ENCODE peak calls at places on chromosomes 16 and 17, in seven cellular contexts. One of them, this sample, is unnamed.

GRCh38 chr16:660459-661183 is 7.3 kb upstream of the RHOT2 start:
- DNase-seq in NCI-H1105: no peak
- DNase-seq in putamen: peak
- DNase-seq in LHCN-M2: peak
- DNase-seq in pons: peak
- DNase-seq in stimulated activated CD8-positive, alpha-beta memory T cell treated with anti-CD3 and anti-CD28 coated beads, Interleukin-12 subunit alpha, Interleukin-12 subunit beta, amount 100 ng/mL, for 4 hours: no peak
- DNase-seq in D341Med: peak
- DNase-seq in this sample: peak

GRCh38 chr17:72935984-72936383 is 156.5 kb downstream of the SLC39A11 start:
- DNase-seq in NCI-H1105: no peak
- DNase-seq in putamen: no peak
- DNase-seq in LHCN-M2: no peak
- DNase-seq in pons: no peak
- DNase-seq in stimulated activated CD8-positive, alpha-beta memory T cell treated with anti-CD3 and anti-CD28 coated beads, Interleukin-12 subunit alpha, Interleukin-12 subunit beta, amount 100 ng/mL, for 4 hours: no peak
- DNase-seq in D341Med: no peak
- DNase-seq in this sample: no peak

GRCh38 chr16:15900357-15900756 is 12.0 kb upstream of the CEP20 start:
- DNase-seq in NCI-H1105: no peak
- DNase-seq in putamen: no peak
- DNase-seq in LHCN-M2: no peak
- DNase-seq in pons: no peak
- DNase-seq in stimulated activated CD8-positive, alpha-beta memory T cell treated with anti-CD3 and anti-CD28 coated beads, Interleukin-12 subunit alpha, Interleukin-12 subunit beta, amount 100 ng/mL, for 4 hours: no peak
- DNase-seq in D341Med: no peak
- DNase-seq in this sample: no peak

GRCh38 chr16:57106767-57107166 is 14.4 kb downstream of the CPNE2 start:
- DNase-seq in NCI-H1105: no peak
- DNase-seq in putamen: no peak
- DNase-seq in LHCN-M2: no peak
- DNase-seq in pons: no peak
- DNase-seq in stimulated activated CD8-positive, alpha-beta memory T cell treated with anti-CD3 and anti-CD28 coated beads, Interleukin-12 subunit alpha, Interleukin-12 subunit beta, amount 100 ng/mL, for 4 hours: no peak
- DNase-seq in D341Med: no peak
- DNase-seq in this sample: no peak

GRCh38 chr17:44216674-44217073 is 2.8 kb downstream of the UBTF start:
- DNase-seq in NCI-H1105: no peak
- DNase-seq in putamen: no peak
- DNase-seq in LHCN-M2: no peak
- DNase-seq in pons: no peak
- DNase-seq in stimulated activated CD8-positive, alpha-beta memory T cell treated with anti-CD3 and anti-CD28 coated beads, Interleukin-12 subunit alpha, Interleukin-12 subunit beta, amount 100 ng/mL, for 4 hours: no peak
- DNase-seq in D341Med: no peak
- DNase-seq in this sample: no peak

GRCh38 chr16:75566889-75567255 is 693 bp downstream of the GABARAPL2 start:
- DNase-seq in NCI-H1105: no peak
- DNase-seq in putamen: no peak
- DNase-seq in LHCN-M2: no peak
- DNase-seq in pons: no peak
- DNase-seq in stimulated activated CD8-positive, alpha-beta memory T cell treated with anti-CD3 and anti-CD28 coated beads, Interleukin-12 subunit alpha, Interleukin-12 subunit beta, amount 100 ng/mL, for 4 hours: no peak
- DNase-seq in D341Med: no peak
- DNase-seq in this sample: no peak

GRCh38 chr17:50344712-50345380 is 1.1 kb upstream of the XYLT2 start:
- DNase-seq in NCI-H1105: no peak
- DNase-seq in putamen: no peak
- DNase-seq in LHCN-M2: no peak
- DNase-seq in pons: no peak
- DNase-seq in stimulated activated CD8-positive, alpha-beta memory T cell treated with anti-CD3 and anti-CD28 coated beads, Interleukin-12 subunit alpha, Interleukin-12 subunit beta, amount 100 ng/mL, for 4 hours: no peak
- DNase-seq in D341Med: peak
- DNase-seq in this sample: peak

GRCh38 chr16:21663889-21664647 is at the start of gene OTOA:
- DNase-seq in NCI-H1105: no peak
- DNase-seq in putamen: no peak
- DNase-seq in LHCN-M2: no peak
- DNase-seq in pons: no peak
- DNase-seq in stimulated activated CD8-positive, alpha-beta memory T cell treated with anti-CD3 and anti-CD28 coated beads, Interleukin-12 subunit alpha, Interleukin-12 subunit beta, amount 100 ng/mL, for 4 hours: peak
- DNase-seq in D341Med: peak
- DNase-seq in this sample: peak

GRCh38 chr17:74605361-74605760 is 13.3 kb upstream of the CD300LD start:
- DNase-seq in NCI-H1105: no peak
- DNase-seq in putamen: no peak
- DNase-seq in LHCN-M2: peak
- DNase-seq in pons: no peak
- DNase-seq in stimulated activated CD8-positive, alpha-beta memory T cell treated with anti-CD3 and anti-CD28 coated beads, Interleukin-12 subunit alpha, Interleukin-12 subunit beta, amount 100 ng/mL, for 4 hours: no peak
- DNase-seq in D341Med: no peak
- DNase-seq in this sample: no peak

GRCh38 chr16:17334096-17334495 is 136.7 kb downstream of the XYLT1 start:
- DNase-seq in NCI-H1105: no peak
- DNase-seq in putamen: no peak
- DNase-seq in LHCN-M2: peak
- DNase-seq in pons: no peak
- DNase-seq in stimulated activated CD8-positive, alpha-beta memory T cell treated with anti-CD3 and anti-CD28 coated beads, Interleukin-12 subunit alpha, Interleukin-12 subunit beta, amount 100 ng/mL, for 4 hours: no peak
- DNase-seq in D341Med: no peak
- DNase-seq in this sample: no peak

GRCh38 chr17:74536890-74537289 is 5.6 kb upstream of the CD300LB start:
- DNase-seq in NCI-H1105: no peak
- DNase-seq in putamen: no peak
- DNase-seq in LHCN-M2: no peak
- DNase-seq in pons: no peak
- DNase-seq in stimulated activated CD8-positive, alpha-beta memory T cell treated with anti-CD3 and anti-CD28 coated beads, Interleukin-12 subunit alpha, Interleukin-12 subunit beta, amount 100 ng/mL, for 4 hours: no peak
- DNase-seq in D341Med: no peak
- DNase-seq in this sample: no peak

GRCh38 chr17:76826290-76827138 is 41.7 kb upstream of the MGAT5B start:
- DNase-seq in NCI-H1105: no peak
- DNase-seq in putamen: no peak
- DNase-seq in LHCN-M2: no peak
- DNase-seq in pons: no peak
- DNase-seq in stimulated activated CD8-positive, alpha-beta memory T cell treated with anti-CD3 and anti-CD28 coated beads, Interleukin-12 subunit alpha, Interleukin-12 subunit beta, amount 100 ng/mL, for 4 hours: no peak
- DNase-seq in D341Med: no peak
- DNase-seq in this sample: no peak

GRCh38 chr16:49277766-49278566 is 3.7 kb downstream of the CBLN1 start:
- DNase-seq in NCI-H1105: no peak
- DNase-seq in putamen: no peak
- DNase-seq in LHCN-M2: no peak
- DNase-seq in pons: no peak
- DNase-seq in stimulated activated CD8-positive, alpha-beta memory T cell treated with anti-CD3 and anti-CD28 coated beads, Interleukin-12 subunit alpha, Interleukin-12 subunit beta, amount 100 ng/mL, for 4 hours: no peak
- DNase-seq in D341Med: no peak
- DNase-seq in this sample: no peak

GRCh38 chr16:57689772-57690558 is 4.6 kb upstream of the DRC7 start:
- DNase-seq in NCI-H1105: no peak
- DNase-seq in putamen: no peak
- DNase-seq in LHCN-M2: no peak
- DNase-seq in pons: no peak
- DNase-seq in stimulated activated CD8-positive, alpha-beta memory T cell treated with anti-CD3 and anti-CD28 coated beads, Interleukin-12 subunit alpha, Interleukin-12 subunit beta, amount 100 ng/mL, for 4 hours: peak
- DNase-seq in D341Med: no peak
- DNase-seq in this sample: no peak

GRCh38 chr16:12545292-12545610 is 258.4 kb downstream of the CPPED1 start:
- DNase-seq in NCI-H1105: no peak
- DNase-seq in putamen: peak
- DNase-seq in LHCN-M2: no peak
- DNase-seq in pons: peak
- DNase-seq in stimulated activated CD8-positive, alpha-beta memory T cell treated with anti-CD3 and anti-CD28 coated beads, Interleukin-12 subunit alpha, Interleukin-12 subunit beta, amount 100 ng/mL, for 4 hours: no peak
- DNase-seq in D341Med: no peak
- DNase-seq in this sample: no peak

GRCh38 chr17:1882836-1883235 is 53.0 kb downstream of the RPA1 start:
- DNase-seq in NCI-H1105: no peak
- DNase-seq in putamen: no peak
- DNase-seq in LHCN-M2: peak
- DNase-seq in pons: peak
- DNase-seq in stimulated activated CD8-positive, alpha-beta memory T cell treated with anti-CD3 and anti-CD28 coated beads, Interleukin-12 subunit alpha, Interleukin-12 subunit beta, amount 100 ng/mL, for 4 hours: no peak
- DNase-seq in D341Med: peak
- DNase-seq in this sample: peak

GRCh38 chr17:44628234-44629188 is 27.8 kb upstream of the MEIOC start:
- DNase-seq in NCI-H1105: no peak
- DNase-seq in putamen: peak
- DNase-seq in LHCN-M2: no peak
- DNase-seq in pons: no peak
- DNase-seq in stimulated activated CD8-positive, alpha-beta memory T cell treated with anti-CD3 and anti-CD28 coated beads, Interleukin-12 subunit alpha, Interleukin-12 subunit beta, amount 100 ng/mL, for 4 hours: no peak
- DNase-seq in D341Med: peak
- DNase-seq in this sample: no peak

GRCh38 chr16:30977502-30977901 is 7.5 kb upstream of the HSD3B7 start:
- DNase-seq in NCI-H1105: no peak
- DNase-seq in putamen: no peak
- DNase-seq in LHCN-M2: peak
- DNase-seq in pons: no peak
- DNase-seq in stimulated activated CD8-positive, alpha-beta memory T cell treated with anti-CD3 and anti-CD28 coated beads, Interleukin-12 subunit alpha, Interleukin-12 subunit beta, amount 100 ng/mL, for 4 hours: no peak
- DNase-seq in D341Med: peak
- DNase-seq in this sample: no peak

GRCh38 chr16:16083421-16084156 is 134.2 kb downstream of the ABCC1 start:
- DNase-seq in NCI-H1105: no peak
- DNase-seq in putamen: no peak
- DNase-seq in LHCN-M2: peak
- DNase-seq in pons: no peak
- DNase-seq in stimulated activated CD8-positive, alpha-beta memory T cell treated with anti-CD3 and anti-CD28 coated beads, Interleukin-12 subunit alpha, Interleukin-12 subunit beta, amount 100 ng/mL, for 4 hours: no peak
- DNase-seq in D341Med: no peak
- DNase-seq in this sample: no peak

GRCh38 chr17:71325117-71325516 is 795.7 kb upstream of the SOX9 start:
- DNase-seq in NCI-H1105: no peak
- DNase-seq in putamen: no peak
- DNase-seq in LHCN-M2: no peak
- DNase-seq in pons: no peak
- DNase-seq in stimulated activated CD8-positive, alpha-beta memory T cell treated with anti-CD3 and anti-CD28 coated beads, Interleukin-12 subunit alpha, Interleukin-12 subunit beta, amount 100 ng/mL, for 4 hours: no peak
- DNase-seq in D341Med: no peak
- DNase-seq in this sample: no peak

GRCh38 chr16:28258571-28258970 is 33.8 kb upstream of the SBK1 start:
- DNase-seq in NCI-H1105: no peak
- DNase-seq in putamen: no peak
- DNase-seq in LHCN-M2: no peak
- DNase-seq in pons: no peak
- DNase-seq in stimulated activated CD8-positive, alpha-beta memory T cell treated with anti-CD3 and anti-CD28 coated beads, Interleukin-12 subunit alpha, Interleukin-12 subunit beta, amount 100 ng/mL, for 4 hours: no peak
- DNase-seq in D341Med: no peak
- DNase-seq in this sample: no peak

GRCh38 chr17:33910200-33910857 is 344.8 kb upstream of the CCL2 start:
- DNase-seq in NCI-H1105: no peak
- DNase-seq in putamen: no peak
- DNase-seq in LHCN-M2: no peak
- DNase-seq in pons: no peak
- DNase-seq in stimulated activated CD8-positive, alpha-beta memory T cell treated with anti-CD3 and anti-CD28 coated beads, Interleukin-12 subunit alpha, Interleukin-12 subunit beta, amount 100 ng/mL, for 4 hours: no peak
- DNase-seq in D341Med: no peak
- DNase-seq in this sample: no peak

GRCh38 chr17:34613064-34614019 is 34.0 kb downstream of the TMEM132E start:
- DNase-seq in NCI-H1105: peak
- DNase-seq in putamen: peak
- DNase-seq in LHCN-M2: no peak
- DNase-seq in pons: no peak
- DNase-seq in stimulated activated CD8-positive, alpha-beta memory T cell treated with anti-CD3 and anti-CD28 coated beads, Interleukin-12 subunit alpha, Interleukin-12 subunit beta, amount 100 ng/mL, for 4 hours: no peak
- DNase-seq in D341Med: peak
- DNase-seq in this sample: peak

GRCh38 chr17:5135726-5136579 is 20.1 kb downstream of the USP6 start:
- DNase-seq in NCI-H1105: no peak
- DNase-seq in putamen: no peak
- DNase-seq in LHCN-M2: no peak
- DNase-seq in pons: no peak
- DNase-seq in stimulated activated CD8-positive, alpha-beta memory T cell treated with anti-CD3 and anti-CD28 coated beads, Interleukin-12 subunit alpha, Interleukin-12 subunit beta, amount 100 ng/mL, for 4 hours: no peak
- DNase-seq in D341Med: no peak
- DNase-seq in this sample: no peak

GRCh38 chr16:79171504-79172240 is 428.9 kb downstream of the MAF start:
- DNase-seq in NCI-H1105: peak
- DNase-seq in putamen: no peak
- DNase-seq in LHCN-M2: no peak
- DNase-seq in pons: no peak
- DNase-seq in stimulated activated CD8-positive, alpha-beta memory T cell treated with anti-CD3 and anti-CD28 coated beads, Interleukin-12 subunit alpha, Interleukin-12 subunit beta, amount 100 ng/mL, for 4 hours: no peak
- DNase-seq in D341Med: no peak
- DNase-seq in this sample: peak

GRCh38 chr17:34424814-34425490 is 61.9 kb upstream of the CCL1 start:
- DNase-seq in NCI-H1105: no peak
- DNase-seq in putamen: no peak
- DNase-seq in LHCN-M2: no peak
- DNase-seq in pons: no peak
- DNase-seq in stimulated activated CD8-positive, alpha-beta memory T cell treated with anti-CD3 and anti-CD28 coated beads, Interleukin-12 subunit alpha, Interleukin-12 subunit beta, amount 100 ng/mL, for 4 hours: no peak
- DNase-seq in D341Med: no peak
- DNase-seq in this sample: no peak

This sample was measured in NCI-H345.